ENCODE peak calls at places on chromosomes 5 and 9, in five cellular contexts. P is cardiac fibroblast, C is stomach, V is osteocyte, O is kidney. E is an unnamed sample.

GRCh38 chr5:157100140-157100679 is 8.6 kb downstream of the HAVCR2 start:
- DNase-seq in P (peak; percentile 53), C (no peak), V (no peak), O (no peak), E (no peak)

GRCh38 chr5:139925650-139926640 is 117.2 kb downstream of the NRG2 start:
- DNase-seq in P (no peak), C (no peak), V (peak; percentile 64), O (no peak), E (no peak)

GRCh38 chr9:136332482-136332983 is 5.2 kb downstream of the GPSM1 start:
- DNase-seq in P (no peak), C (no peak), V (no peak), O (peak; percentile 60), E (no peak)

GRCh38 chr9:78826521-78826920 is 529.6 kb downstream of the PSAT1 start:
- DNase-seq in P (no peak), C (no peak), V (no peak), O (no peak), E (no peak)

GRCh38 chr9:127021664-127022337 is 100.6 kb downstream of the ANGPTL2 start:
- DNase-seq in P (peak; percentile 98), C (peak; percentile 47), V (peak; percentile 90), O (peak; percentile 91), E (peak; percentile 59)

GRCh38 chr5:132050136-132050535 is 10.3 kb upstream of the IL3 start:
- DNase-seq in P (no peak), C (peak; percentile 25), V (no peak), O (peak; percentile 63), E (peak; percentile 63)

GRCh38 chr5:35263266-35263665 is 33.0 kb upstream of the PRLR start:
- DNase-seq in P (no peak), C (no peak), V (no peak), O (no peak), E (no peak)

GRCh38 chr9:7233516-7233915 is 475.7 kb downstream of the KDM4C start:
- DNase-seq in P (no peak), C (no peak), V (no peak), O (no peak), E (no peak)

GRCh38 chr9:108816037-108816436 is 39.7 kb downstream of the ACTL7B start:
- DNase-seq in P (no peak), C (no peak), V (no peak), O (no peak), E (peak; percentile 72)

GRCh38 chr9:123568691-123569342 is 212.8 kb downstream of the CRB2 start:
- DNase-seq in P (peak; percentile 38), C (peak; percentile 52), V (no peak), O (no peak), E (no peak)

GRCh38 chr5:36875789-36876388 is 680 bp upstream of the NIPBL start:
- DNase-seq in P (peak; percentile 82), C (peak; percentile 82), V (peak; percentile 91), O (peak; percentile 95), E (peak; percentile 90)

GRCh38 chr9:69090943-69091342 is 55.4 kb downstream of the FXN start:
- DNase-seq in P (no peak), C (no peak), V (no peak), O (no peak), E (no peak)

GRCh38 chr9:117678882-117679281 is 25.3 kb upstream of the TLR4 start:
- DNase-seq in P (peak; percentile 46), C (no peak), V (no peak), O (no peak), E (no peak)

GRCh38 chr9:92425578-92425977 is 1.3 kb upstream of the OMD start:
- DNase-seq in P (peak; percentile 24), C (no peak), V (no peak), O (no peak), E (no peak)

GRCh38 chr9:37290881-37291485 is 131.5 kb upstream of the GRHPR start:
- DNase-seq in P (peak; percentile 93), C (no peak), V (no peak), O (no peak), E (no peak)

GRCh38 chr9:112486221-112487007 is at the start of gene KIAA1958:
- DNase-seq in P (peak; percentile 53), C (peak; percentile 91), V (peak; percentile 91), O (peak; percentile 95), E (peak; percentile 92)

GRCh38 chr9:75683591-75683990 is 206.9 kb upstream of the PCSK5 start:
- DNase-seq in P (no peak), C (no peak), V (no peak), O (no peak), E (no peak)

GRCh38 chr9:135075234-135076142 is 12.0 kb upstream of the OLFM1 start:
- DNase-seq in P (peak; percentile 3), C (peak; percentile 29), V (peak; percentile 81), O (peak; percentile 86), E (peak; percentile 70)

GRCh38 chr5:73311291-73312110 is 137.1 kb downstream of the FOXD1 start:
- DNase-seq in P (peak; percentile 90), C (no peak), V (peak; percentile 87), O (peak; percentile 83), E (no peak)

GRCh38 chr9:99778308-99778707 is 43.4 kb upstream of the NR4A3 start:
- DNase-seq in P (peak; percentile 79), C (no peak), V (no peak), O (no peak), E (no peak)

GRCh38 chr5:54902817-54903473 is 82.4 kb downstream of the ESM1 start:
- DNase-seq in P (peak; percentile 66), C (no peak), V (no peak), O (no peak), E (no peak)

GRCh38 chr9:116897181-116897580 is 210.1 kb downstream of the TRIM32 start:
- DNase-seq in P (no peak), C (no peak), V (no peak), O (no peak), E (no peak)

GRCh38 chr9:136416427-136416826 is 6.0 kb downstream of the PMPCA start:
- DNase-seq in P (no peak), C (no peak), V (no peak), O (no peak), E (no peak)

GRCh38 chr5:57277085-57277484 is 103.2 kb downstream of the GPBP1 start:
- DNase-seq in P (peak; percentile 65), C (no peak), V (no peak), O (no peak), E (no peak)

GRCh38 chr5:107425541-107426031 is 245.2 kb downstream of the EFNA5 start:
- DNase-seq in P (peak; percentile 91), C (no peak), V (no peak), O (no peak), E (no peak)

GRCh38 chr5:76114192-76114795 is 31.1 kb downstream of the SV2C start:
- DNase-seq in P (no peak), C (peak; percentile 75), V (no peak), O (no peak), E (no peak)

GRCh38 chr9:94721754-94722153 is 4.7 kb upstream of the AOPEP start:
- DNase-seq in P (no peak), C (no peak), V (no peak), O (no peak), E (no peak)

GRCh38 chr5:142364251-142365145 is 39.7 kb upstream of the SPRY4 start:
- DNase-seq in P (peak; percentile 63), C (no peak), V (no peak), O (peak; percentile 92), E (no peak)

GRCh38 chr9:100324594-100325200 is 28.0 kb downstream of the TEX10 start:
- DNase-seq in P (peak; percentile 76), C (no peak), V (no peak), O (no peak), E (no peak)

GRCh38 chr5:96209829-96210228 is 223.2 kb downstream of the PCSK1 start:
- DNase-seq in P (peak; percentile 93), C (no peak), V (no peak), O (no peak), E (no peak)

GRCh38 chr9:91320299-91320698 is 41.4 kb downstream of the AUH start:
- DNase-seq in P (no peak), C (no peak), V (no peak), O (no peak), E (no peak)

GRCh38 chr9:16062542-16063240 is 509.8 kb downstream of the CCDC171 start:
- DNase-seq in P (peak; percentile 98), C (no peak), V (no peak), O (no peak), E (no peak)

GRCh38 chr9:24587883-24588282 is 42.2 kb upstream of the IZUMO3 start:
- DNase-seq in P (no peak), C (no peak), V (no peak), O (no peak), E (no peak)

GRCh38 chr9:129761293-129761900 is 8.6 kb upstream of the PTGES start:
- DNase-seq in P (peak; percentile 76), C (peak; percentile 35), V (no peak), O (peak; percentile 91), E (no peak)

DNA sequence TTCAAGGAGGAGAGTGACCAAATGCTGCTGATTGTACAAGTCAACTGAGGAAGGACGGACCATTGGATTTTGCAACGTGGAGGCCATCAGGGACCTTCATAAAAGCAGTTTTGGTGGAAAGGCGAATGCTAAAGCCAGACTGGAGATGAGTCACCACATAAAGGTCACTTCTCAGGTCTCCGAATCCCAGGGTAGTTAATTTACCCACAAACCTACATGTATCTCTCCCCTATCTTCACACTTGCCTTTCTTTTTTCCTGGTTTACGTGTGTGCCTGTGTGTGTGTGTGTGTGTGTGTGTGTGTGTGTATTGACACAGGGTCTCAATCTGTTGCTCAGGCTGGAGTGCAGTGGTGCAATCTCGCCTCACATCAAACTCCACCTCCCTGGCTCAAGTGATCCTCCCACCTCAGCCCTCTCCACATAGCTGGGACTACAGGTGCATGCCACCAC is 4.6 kb upstream of the CTNNA1 start:
- DNase-seq in P (peak; percentile 79), C (no peak), V (no peak), O (no peak), E (no peak)
- TF ChIP-seq CTCF in P (no peak), C (no peak), V (no peak), O (no peak), E (no peak)

GRCh38 chr5:151126199-151126645 is 31.4 kb downstream of the ANXA6 start:
- DNase-seq in P (peak; percentile 72), C (peak; percentile 82), V (no peak), O (peak; percentile 86), E (peak; percentile 87)
- TF ChIP-seq CTCF in P (peak; percentile 79), C (peak; percentile 60), V (peak; percentile 82), O (peak; percentile 94), E (peak; percentile 83)

GRCh38 chr9:19922476-19923118 is 133.8 kb upstream of the SLC24A2 start:
- DNase-seq in P (peak; percentile 77), C (no peak), V (no peak), O (no peak), E (no peak)
- TF ChIP-seq CTCF in P (peak; percentile 73), C (no peak), V (peak; percentile 55), O (no peak), E (peak; percentile 11)

GRCh38 chr9:89730715-89731114 is 125.9 kb downstream of the GADD45G start:
- DNase-seq in P (no peak), C (peak; percentile 87), V (no peak), O (peak; percentile 65), E (peak; percentile 84)
- TF ChIP-seq CTCF in P (no peak), C (no peak), V (no peak), O (peak; percentile 31), E (no peak)

E was measured in lower lobe of right lung.